ENCODE peak calls at places on chromosomes 12 and 14, in nine cellular contexts. H, V, Y, E, J, G, B, Q and W are unnamed samples.

GRCh38 chr12:108080363-108080762 is 48.7 kb upstream of the WSCD2 start:
- DNase-seq in E (peak), J (no peak), B (no peak), Q (no peak), G (no peak), Y (no peak), V (no peak), H (no peak), W (no peak)

GRCh38 chr12:3224530-3224903 is 147.3 kb downstream of the TSPAN9 start:
- DNase-seq in V (no peak), H (no peak), J (no peak), E (no peak), Y (no peak), B (no peak), G (no peak), Q (no peak), W (no peak)

GRCh38 chr12:25056011-25056410 is 107.1 kb upstream of the BCAT1 start:
- DNase-seq in Y (no peak), G (no peak), Q (no peak), E (no peak), H (no peak), V (no peak), J (no peak), B (no peak), W (no peak)

GRCh38 chr14:99189201-99189801 is 82.7 kb downstream of the BCL11B start:
- DNase-seq in B (no peak), H (no peak), E (no peak), Q (no peak), V (no peak), Y (peak), J (no peak), G (no peak), W (no peak)

GRCh38 chr12:91289072-91289471 is 106.5 kb upstream of the DCN start:
- DNase-seq in H (no peak), J (no peak), Q (no peak), B (no peak), G (no peak), V (no peak), E (no peak), Y (no peak), W (no peak)

GRCh38 chr12:121577443-121578180 is 3.2 kb downstream of the KDM2B start:
- DNase-seq in G (no peak), B (no peak), E (no peak), H (no peak), J (no peak), V (no peak), Q (no peak), Y (no peak), W (peak)

GRCh38 chr14:99316281-99317163 is 44.5 kb upstream of the BCL11B start:
- DNase-seq in G (no peak), E (no peak), B (no peak), Q (no peak), Y (no peak), J (no peak), H (no peak), V (no peak), W (no peak)

GRCh38 chr14:91649930-91650329 is 82.0 kb downstream of the CATSPERB start:
- DNase-seq in B (no peak), J (no peak), H (peak), Y (peak), Q (peak), V (no peak), E (no peak), G (no peak), W (no peak)

GRCh38 chr12:105935981-105936380 is 202.8 kb downstream of the NUAK1 start:
- DNase-seq in J (peak), E (no peak), H (no peak), V (no peak), G (no peak), Y (no peak), Q (no peak), B (no peak), W (peak)

GRCh38 chr12:46005151-46005797 is 14.9 kb upstream of the SCAF11 start:
- DNase-seq in H (no peak), J (peak), Q (no peak), V (no peak), B (no peak), E (no peak), Y (no peak), G (no peak), W (no peak)

GRCh38 chr14:59358105-59358504 is 107.1 kb downstream of the GPR135 start:
- DNase-seq in H (no peak), B (peak), Q (no peak), G (no peak), E (peak), V (no peak), J (peak), Y (no peak), W (peak)

GRCh38 chr14:89336338-89336737 is 80.7 kb downstream of the FOXN3 start:
- DNase-seq in Q (peak), J (no peak), Y (no peak), V (no peak), H (no peak), E (no peak), B (no peak), G (no peak), W (no peak)

GRCh38 chr14:32396874-32397273 is 67.8 kb downstream of the AKAP6 start:
- DNase-seq in Y (no peak), Q (no peak), E (no peak), J (no peak), B (no peak), V (no peak), H (no peak), G (no peak), W (no peak)

GRCh38 chr14:72479471-72479931 is 414.4 kb downstream of the DPF3 start:
- DNase-seq in V (no peak), G (no peak), E (no peak), Y (no peak), B (no peak), J (no peak), H (peak), Q (peak), W (no peak)

GRCh38 chr14:22848391-22849164 is 12.2 kb downstream of the MMP14 start:
- DNase-seq in V (no peak), J (peak), Q (no peak), Y (no peak), E (no peak), G (peak), H (no peak), B (peak), W (peak)

GRCh38 chr14:103528158-103528511 is 861 bp upstream of the TRMT61A start:
- DNase-seq in J (no peak), G (no peak), V (no peak), E (no peak), Y (no peak), B (peak), H (no peak), Q (no peak), W (no peak)

GRCh38 chr12:49084438-49084837 is 10.2 kb downstream of the DHH start:
- DNase-seq in Q (no peak), G (no peak), V (no peak), H (no peak), B (no peak), J (no peak), E (no peak), Y (no peak), W (no peak)

GRCh38 chr14:65631040-65631439 is 218.5 kb downstream of the FUT8 start:
- DNase-seq in E (no peak), B (no peak), J (no peak), G (no peak), V (no peak), H (no peak), Q (no peak), Y (no peak), W (no peak)

GRCh38 chr14:96038920-96039632 is at the start of gene C14orf132:
- DNase-seq in Y (peak), Q (peak), J (peak), H (peak), E (no peak), B (peak), V (no peak), G (peak), W (peak)

GRCh38 chr12:55757701-55758100 is 14.8 kb downstream of the GDF11 start:
- DNase-seq in B (no peak), G (no peak), J (no peak), V (no peak), E (no peak), Y (no peak), Q (no peak), H (no peak), W (no peak)

GRCh38 chr12:104294845-104295674 is 8.5 kb upstream of the EID3 start:
- DNase-seq in V (no peak), Q (no peak), Y (no peak), J (no peak), H (no peak), E (no peak), B (no peak), G (no peak), W (no peak)

GRCh38 chr12:107091989-107092641 is 1.2 kb downstream of the CRY1 start:
- DNase-seq in Y (peak), Q (peak), B (no peak), G (peak), J (peak), V (peak), H (peak), E (peak), W (peak)

GRCh38 chr12:86256169-86256568 is at the start of gene MGAT4C:
- DNase-seq in Q (no peak), V (no peak), Y (no peak), J (peak), H (peak), E (peak), G (peak), B (no peak), W (no peak)

GRCh38 chr12:19220205-19220604 is 90.7 kb downstream of the PLEKHA5 start:
- DNase-seq in E (no peak), G (no peak), J (peak), V (no peak), Y (no peak), Q (no peak), B (no peak), H (no peak), W (peak)

GRCh38 chr12:109443794-109444193 is 33.3 kb downstream of the KCTD10 start:
- DNase-seq in E (no peak), J (no peak), G (peak), Q (no peak), B (no peak), H (no peak), Y (no peak), V (no peak), W (no peak)

GRCh38 chr12:101566318-101566717 is 28.5 kb upstream of the MYBPC1 start:
- DNase-seq in H (no peak), Q (no peak), Y (no peak), E (no peak), B (no peak), J (no peak), G (no peak), V (no peak), W (no peak)

GRCh38 chr12:13278249-13278787 is 81.8 kb downstream of the EMP1 start:
- DNase-seq in B (peak), Q (peak), H (no peak), Y (peak), E (no peak), G (peak), J (peak), V (no peak), W (peak)

GRCh38 chr14:52776816-52777215 is 14.6 kb downstream of the GNPNAT1 start:
- DNase-seq in Y (no peak), Q (no peak), G (no peak), H (no peak), V (no peak), J (no peak), E (no peak), B (no peak), W (no peak)

GRCh38 chr14:105375635-105376057 is 22.7 kb upstream of the TEX22 start:
- DNase-seq in E (no peak), J (no peak), Q (peak), G (no peak), Y (no peak), H (no peak), V (no peak), B (no peak), W (no peak)

GRCh38 chr12:122190842-122191668 is 8.1 kb downstream of the LRRC43 start:
- DNase-seq in Y (peak), H (peak), E (peak), Q (peak), B (peak), G (no peak), V (peak), J (peak), W (peak)

GRCh38 chr14:68191567-68192321 is 372.2 kb downstream of the RAD51B start:
- DNase-seq in J (peak), E (no peak), H (no peak), V (no peak), B (no peak), Y (no peak), G (no peak), Q (no peak), W (peak)

GRCh38 chr14:96053600-96054381 is 14.6 kb downstream of the C14orf132 start:
- DNase-seq in Y (no peak), Q (no peak), V (no peak), J (peak), G (no peak), E (no peak), H (no peak), B (no peak), W (peak)

GRCh38 chr14:40204441-40205175 is 772.4 kb upstream of the FBXO33 start:
- DNase-seq in Q (no peak), V (no peak), J (no peak), G (no peak), H (no peak), B (no peak), E (no peak), Y (no peak), W (no peak)

GRCh38 chr12:77152623-77153193 is 87.3 kb upstream of the E2F7 start:
- DNase-seq in V (no peak), Y (no peak), B (no peak), E (no peak), G (no peak), J (peak), H (no peak), Q (no peak), W (no peak)

GRCh38 chr14:101233016-101233355 is 328.3 kb upstream of the DIO3 start:
- DNase-seq in Q (no peak), J (no peak), G (no peak), B (no peak), V (no peak), E (no peak), H (no peak), Y (no peak), W (no peak)

GRCh38 chr12:106369624-106370346 is 12.2 kb downstream of the POLR3B start:
- DNase-seq in Q (no peak), V (no peak), H (no peak), E (no peak), G (no peak), Y (no peak), B (no peak), J (peak), W (peak)

GRCh38 chr12:30926243-30927209 is at the start of gene TSPAN11:
- DNase-seq in G (peak), Q (peak), J (peak), B (peak), Y (no peak), H (no peak), E (no peak), V (no peak), W (no peak)

GRCh38 chr14:33979613-33980276 is 28.9 kb upstream of the EGLN3 start:
- DNase-seq in J (no peak), Q (peak), H (no peak), E (no peak), B (no peak), Y (no peak), V (no peak), G (no peak), W (no peak)

GRCh38 chr12:75725505-75726120 is 214.2 kb upstream of the KRR1 start:
- DNase-seq in B (no peak), Q (no peak), G (no peak), V (no peak), E (no peak), J (peak), H (no peak), Y (no peak), W (peak)